ENCODE peak calls at places on chromosomes 6 and 20, in five cellular contexts. P is RWPE2, K is left ventricle myocardium inferior, F is ovary, B is lung. R is an unnamed sample.

GRCh38 chr6:155270566-155271091 is 6.8 kb downstream of the CLDN20 start:
- DNase-seq in P (no peak), K (no peak), F (no peak), B (no peak), R (no peak)

GRCh38 chr6:105324386-105325000 is 78.4 kb downstream of the PREP start:
- DNase-seq in P (no peak), K (no peak), F (no peak), B (no peak), R (no peak)

GRCh38 chr6:129661478-129662405 is 48.2 kb downstream of the ARHGAP18 start:
- DNase-seq in P (no peak), K (no peak), F (no peak), B (no peak), R (no peak)

GRCh38 chr20:59783020-59784010 is 150.1 kb downstream of the SYCP2 start:
- DNase-seq in P (peak; percentile 82), K (peak; percentile 52), F (peak; percentile 36), B (no peak), R (peak; percentile 53)

GRCh38 chr6:70998148-70998547 is 41.3 kb upstream of the B3GAT2 start:
- DNase-seq in P (no peak), K (no peak), F (no peak), B (no peak), R (no peak)

GRCh38 chr6:6610031-6610591 is 21.6 kb downstream of the LY86 start:
- DNase-seq in P (no peak), K (no peak), F (no peak), B (no peak), R (no peak)

GRCh38 chr20:59683181-59683580 is 78.8 kb downstream of the PHACTR3 start:
- DNase-seq in P (peak; percentile 34), K (no peak), F (no peak), B (no peak), R (no peak)

GRCh38 chr20:17662333-17663039 is 19.6 kb downstream of the RRBP1 start:
- DNase-seq in P (peak; percentile 14), K (no peak), F (peak; percentile 62), B (no peak), R (peak; percentile 84)

GRCh38 chr20:58544891-58545290 is 29.7 kb upstream of the APCDD1L start:
- DNase-seq in P (peak; percentile 43), K (no peak), F (no peak), B (no peak), R (no peak)

GRCh38 chr6:19866199-19866872 is 29.2 kb downstream of the ID4 start:
- DNase-seq in P (no peak), K (no peak), F (no peak), B (no peak), R (no peak)

GRCh38 chr6:132919028-132919427 is 104.7 kb downstream of the RPS12 start:
- DNase-seq in P (no peak), K (no peak), F (no peak), B (no peak), R (no peak)

GRCh38 chr6:125868252-125868651 is 77.5 kb downstream of the NCOA7 start:
- DNase-seq in P (no peak), K (no peak), F (no peak), B (no peak), R (no peak)

GRCh38 chr6:44237813-44238433 is 9.0 kb upstream of the HSP90AB1 start:
- DNase-seq in P (peak; percentile 73), K (peak; percentile 81), F (peak; percentile 84), B (peak; percentile 81), R (peak; percentile 84)

GRCh38 chr6:6317825-6318733 is 2.4 kb downstream of the F13A1 start:
- DNase-seq in P (no peak), K (peak; percentile 72), F (no peak), B (no peak), R (no peak)

GRCh38 chr6:158972241-158973233 is 27.5 kb downstream of the RSPH3 start:
- DNase-seq in P (no peak), K (no peak), F (no peak), B (no peak), R (no peak)

GRCh38 chr6:13409991-13410390 is 77.4 kb downstream of the GFOD1 start:
- DNase-seq in P (no peak), K (no peak), F (no peak), B (no peak), R (no peak)
- H3K4me1 ChIP-seq in P (peaks cover 28% of the 10 kb centered on the region), K (peaks cover 97% of the 10 kb centered on the region), F (no peaks in the 10 kb centered on the region), B (peaks cover 34% of the 10 kb centered on the region), R (peaks cover 26% of the 10 kb centered on the region)

GRCh38 chr20:33653900-33654596 is 8.1 kb upstream of the C20orf144 start:
- DNase-seq in P (peak; percentile 92), K (peak; percentile 13), F (peak; percentile 77), B (peak; percentile 77), R (peak; percentile 98)

GRCh38 chr20:33651562-33652048 is 10.5 kb upstream of the C20orf144 start:
- DNase-seq in P (no peak), K (no peak), F (no peak), B (no peak), R (no peak)

GRCh38 chr20:33654680-33655161 is 7.4 kb upstream of the C20orf144 start:
- DNase-seq in P (no peak), K (peak; percentile 14), F (peak; percentile 57), B (no peak), R (no peak)

GRCh38 chr20:33655164-33655563 is 7.0 kb upstream of the C20orf144 start:
- DNase-seq in P (no peak), K (no peak), F (peak; percentile 38), B (no peak), R (no peak)

DNA sequence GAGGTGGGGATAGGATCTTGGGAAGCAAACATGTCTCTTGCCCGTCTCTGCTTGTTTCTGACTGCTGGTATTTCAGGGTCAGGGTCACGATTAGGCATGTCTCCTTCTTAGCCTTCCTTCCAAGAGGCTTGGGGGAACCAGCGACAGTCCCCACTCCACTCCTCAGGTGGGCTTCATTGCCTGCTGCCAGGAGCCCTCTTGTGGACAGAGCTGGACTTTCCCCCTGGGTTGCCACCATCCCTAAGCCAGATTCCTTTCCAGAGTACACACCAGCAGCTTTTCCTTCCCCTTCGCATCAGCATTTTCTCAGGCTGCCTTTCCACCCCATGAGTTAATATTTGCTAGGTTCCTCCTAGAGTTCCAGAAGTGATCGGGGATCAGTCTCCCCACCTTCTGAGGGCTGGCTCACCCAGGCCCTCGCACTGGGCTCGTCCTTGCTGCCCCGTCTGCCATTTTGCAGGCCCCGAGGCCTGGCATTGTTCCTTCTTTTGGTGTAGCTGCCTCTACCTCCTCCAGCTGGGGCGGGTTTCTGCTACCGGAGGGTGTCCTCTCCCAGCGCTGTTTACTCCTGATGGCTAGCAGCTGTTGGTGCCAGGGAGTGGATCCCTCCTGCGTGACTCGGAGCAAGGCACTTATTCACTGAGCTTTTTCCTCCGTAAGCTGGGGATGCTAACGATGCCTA is 8.8 kb upstream of the C20orf144 start:
- DNase-seq in P (peak; percentile 84), K (peak; percentile 47), F (peak; percentile 83), B (no peak), R (peak; percentile 67)
- H3K4me1 ChIP-seq in P (no peaks in the 10 kb centered on the region), K (peaks cover 31% of the 10 kb centered on the region), F (peaks cover 8% of the 10 kb centered on the region), B (no peaks in the 10 kb centered on the region), R (peaks cover 31% of the 10 kb centered on the region)

GRCh38 chr6:36927114-36927513 is 27.4 kb upstream of the PI16 start:
- DNase-seq in P (no peak), K (no peak), F (no peak), B (no peak), R (no peak)

GRCh38 chr6:36927691-36928546 is 26.6 kb upstream of the PI16 start:
- DNase-seq in P (no peak), K (peak; percentile 50), F (no peak), B (no peak), R (no peak)

GRCh38 chr6:36925809-36926208 is 28.7 kb upstream of the PI16 start:
- DNase-seq in P (no peak), K (no peak), F (no peak), B (no peak), R (no peak)

GRCh38 chr6:36928547-36928918 is 26.0 kb upstream of the PI16 start:
- DNase-seq in P (no peak), K (no peak), F (no peak), B (no peak), R (no peak)

DNA sequence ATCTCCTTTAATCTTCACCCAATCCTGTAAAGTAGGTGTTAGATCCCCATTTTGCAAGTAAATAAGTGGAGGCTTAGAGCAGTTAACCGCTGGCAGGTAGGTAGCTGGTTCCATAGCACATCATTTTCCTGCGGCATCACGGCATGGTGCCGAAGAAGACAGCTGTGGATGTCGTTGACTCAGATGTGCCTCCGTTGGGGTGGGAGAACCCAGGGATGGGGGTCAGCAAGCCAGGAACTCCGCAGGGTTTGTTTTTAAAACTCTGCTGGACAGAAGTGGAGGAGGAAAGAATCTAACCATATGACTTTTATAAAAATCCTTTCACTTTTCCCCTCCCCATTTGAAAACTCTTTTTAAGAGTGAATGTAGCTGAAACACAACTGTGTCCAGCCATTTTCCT is 27.8 kb upstream of the PI16 start:
- DNase-seq in P (no peak), K (no peak), F (no peak), B (no peak), R (no peak)
- H3K4me1 ChIP-seq in P (peaks cover 9% of the 10 kb centered on the region), K (peaks cover 37% of the 10 kb centered on the region), F (peaks cover 16% of the 10 kb centered on the region), B (peaks cover 11% of the 10 kb centered on the region), R (no peaks in the 10 kb centered on the region)

GRCh38 chr6:11428895-11429294 is 108.7 kb upstream of the TMEM170B start:
- DNase-seq in P (no peak), K (no peak), F (no peak), B (no peak), R (no peak)

GRCh38 chr6:11427827-11428245 is 109.7 kb upstream of the TMEM170B start:
- DNase-seq in P (no peak), K (no peak), F (no peak), B (no peak), R (no peak)

GRCh38 chr6:11428351-11428750 is 109.2 kb upstream of the TMEM170B start:
- DNase-seq in P (no peak), K (no peak), F (no peak), B (no peak), R (no peak)

GRCh38 chr6:11430036-11430435 is 107.5 kb upstream of the TMEM170B start:
- DNase-seq in P (no peak), K (no peak), F (no peak), B (no peak), R (no peak)

GRCh38 chr6:11429577-11429976 is 108.0 kb upstream of the TMEM170B start:
- DNase-seq in P (no peak), K (no peak), F (no peak), B (no peak), R (no peak)
- H3K4me1 ChIP-seq in P (peaks cover 45% of the 10 kb centered on the region), K (peaks cover 73% of the 10 kb centered on the region), F (peaks cover 3% of the 10 kb centered on the region), B (peaks cover 28% of the 10 kb centered on the region), R (peaks cover 9% of the 10 kb centered on the region)

GRCh38 chr6:42026540-42026939 is 23.8 kb upstream of the TAF8 start:
- DNase-seq in P (no peak), K (no peak), F (no peak), B (no peak), R (no peak)
- H3K4me1 ChIP-seq in P (peaks cover 3% of the 10 kb centered on the region), K (peaks cover 66% of the 10 kb centered on the region), F (peaks cover 23% of the 10 kb centered on the region), B (peaks cover 33% of the 10 kb centered on the region), R (no peaks in the 10 kb centered on the region)

DNA sequence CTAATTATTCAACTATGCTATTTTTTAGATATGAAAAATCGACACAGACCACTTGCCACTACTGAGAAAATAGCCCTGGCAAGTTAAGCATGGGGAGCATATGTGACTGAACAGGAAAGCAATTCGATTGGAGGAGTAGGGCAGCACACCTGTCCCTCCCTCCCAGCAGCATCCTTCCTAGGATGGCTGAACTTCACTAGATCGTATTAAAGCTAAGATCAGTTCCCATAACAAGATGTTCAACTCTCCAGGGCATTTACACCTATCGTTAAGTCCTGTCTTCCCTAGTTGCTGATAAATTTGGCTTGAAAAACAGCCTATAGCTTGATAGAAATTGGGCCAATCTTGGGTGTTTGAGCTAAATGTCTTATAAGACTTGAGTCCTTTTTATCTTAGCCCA is 7.0 kb downstream of the PPP1R10 start:
- DNase-seq in P (no peak), K (no peak), F (no peak), B (no peak), R (no peak)
- H3K4me1 ChIP-seq in P (peaks cover 15% of the 10 kb centered on the region), K (peaks cover 60% of the 10 kb centered on the region), F (peaks cover 10% of the 10 kb centered on the region), B (no peaks in the 10 kb centered on the region), R (peaks cover 46% of the 10 kb centered on the region)